ENCODE peak calls at places on chromosomes 7 and 10, in nine cellular contexts. V is pancreas, F is psoas muscle, E is stomach, I is HCT116, Q is IMR-90, D is Panc1, B is SK-N-SH, M is ascending aorta. U is an unnamed sample. For H3K4me1, the result is how much of the 10 kb centered on the place peaks cover.

GRCh38 chr7:130887182-130888016 is 153.4 kb upstream of the KLF14 start:
- DNase-seq in V (no peak), F (peak), E (no peak), I (peak), Q (peak), D (peak), B (no peak), M (peak), U (no peak)

GRCh38 chr10:71497802-71498326 is 101.1 kb downstream of the CDH23 start:
- DNase-seq in V (no peak), F (no peak), E (no peak), I (no peak), Q (no peak), D (no peak), B (no peak), M (no peak), U (no peak)

GRCh38 chr10:62437696-62438095 is 63.5 kb downstream of the ZNF365 start:
- DNase-seq in V (no peak), F (no peak), E (no peak), I (peak), Q (peak), D (no peak), B (peak), M (no peak), U (no peak)

GRCh38 chr10:90321132-90321816 is 536.6 kb downstream of the HTR7 start:
- DNase-seq in V (no peak), F (no peak), E (no peak), I (no peak), Q (peak), D (no peak), B (no peak), M (no peak), U (no peak)

GRCh38 chr10:86658261-86658741 is 4.0 kb downstream of the OPN4 start:
- DNase-seq in V (no peak), F (peak), E (no peak), I (no peak), Q (no peak), D (no peak), B (peak), M (no peak), U (peak)

GRCh38 chr10:63605568-63605967 is 84.4 kb downstream of the REEP3 start:
- DNase-seq in V (no peak), F (no peak), E (no peak), I (peak), Q (peak), D (no peak), B (no peak), M (no peak), U (no peak)

GRCh38 chr7:87510430-87510875 is 35.0 kb upstream of the ABCB4 start:
- DNase-seq in V (no peak), F (no peak), E (no peak), I (no peak), Q (no peak), D (no peak), B (peak), M (no peak), U (no peak)

GRCh38 chr7:104983620-104984539 is 30.1 kb upstream of the KMT2E start:
- DNase-seq in V (peak), F (peak), E (peak), I (peak), Q (peak), D (peak), B (peak), M (peak), U (peak)

GRCh38 chr7:128904381-128905197 is 5.9 kb downstream of the KCP start:
- DNase-seq in V (no peak), F (no peak), E (no peak), I (peak), Q (peak), D (peak), B (peak), M (peak), U (peak)

GRCh38 chr7:114921636-114922150 is at the start of gene MDFIC:
- DNase-seq in V (peak), F (peak), E (no peak), I (no peak), Q (no peak), D (no peak), B (peak), M (peak), U (no peak)

GRCh38 chr7:128030999-128031681 is at the start of gene LRRC4:
- DNase-seq in V (no peak), F (no peak), E (peak), I (no peak), Q (peak), D (no peak), B (peak), M (no peak), U (no peak)

GRCh38 chr7:150382844-150383225 is 3.7 kb downstream of the ZNF775 start:
- DNase-seq in V (no peak), F (no peak), E (no peak), I (no peak), Q (no peak), D (no peak), B (no peak), M (no peak), U (no peak)

GRCh38 chr10:128029280-128029618 is 97.0 kb downstream of the MKI67 start:
- DNase-seq in V (no peak), F (no peak), E (no peak), I (no peak), Q (no peak), D (no peak), B (no peak), M (no peak), U (no peak)

GRCh38 chr10:49284356-49284755 is 14.6 kb upstream of the C10orf71 start:
- DNase-seq in V (no peak), F (peak), E (peak), I (no peak), Q (no peak), D (no peak), B (no peak), M (peak), U (peak)

GRCh38 chr10:3658766-3659165 is 126.2 kb downstream of the KLF6 start:
- DNase-seq in V (no peak), F (no peak), E (no peak), I (no peak), Q (no peak), D (no peak), B (no peak), M (no peak), U (no peak)

GRCh38 chr7:11620822-11621395 is 211.1 kb downstream of the THSD7A start:
- DNase-seq in V (no peak), F (no peak), E (no peak), I (no peak), Q (no peak), D (no peak), B (no peak), M (no peak), U (no peak)

GRCh38 chr10:50385610-50386009 is 134.3 kb upstream of the ASAH2 start:
- DNase-seq in V (no peak), F (peak), E (no peak), I (no peak), Q (no peak), D (no peak), B (no peak), M (no peak), U (no peak)

GRCh38 chr7:101608772-101609713 is 20.1 kb downstream of the MYL10 start:
- DNase-seq in V (peak), F (peak), E (peak), I (no peak), Q (no peak), D (no peak), B (no peak), M (no peak), U (no peak)

GRCh38 chr10:78042058-78042751 is 8.5 kb downstream of the RPS24 start:
- DNase-seq in V (no peak), F (no peak), E (no peak), I (no peak), Q (no peak), D (no peak), B (no peak), M (no peak), U (no peak)

GRCh38 chr10:94186722-94187121 is 176.0 kb downstream of the NOC3L start:
- DNase-seq in V (no peak), F (no peak), E (no peak), I (no peak), Q (no peak), D (no peak), B (peak), M (no peak), U (no peak)

GRCh38 chr7:157299613-157300405 is 37.0 kb upstream of the DNAJB6 start:
- DNase-seq in V (no peak), F (peak), E (no peak), I (peak), Q (no peak), D (no peak), B (peak), M (no peak), U (peak)

GRCh38 chr7:3404490-3404889 is 103.4 kb downstream of the SDK1 start:
- DNase-seq in V (no peak), F (no peak), E (no peak), I (no peak), Q (peak), D (no peak), B (peak), M (no peak), U (no peak)

GRCh38 chr10:112517381-112517976 is 70.5 kb downstream of the VTI1A start:
- DNase-seq in V (no peak), F (no peak), E (no peak), I (peak), Q (no peak), D (no peak), B (no peak), M (no peak), U (no peak)

GRCh38 chr10:31280972-31281371 is 38.0 kb upstream of the ZEB1 start:
- DNase-seq in V (no peak), F (no peak), E (no peak), I (no peak), Q (no peak), D (no peak), B (no peak), M (no peak), U (no peak)

GRCh38 chr10:90742189-90742588 is 115.7 kb downstream of the HTR7 start:
- DNase-seq in V (no peak), F (no peak), E (no peak), I (peak), Q (peak), D (no peak), B (no peak), M (no peak), U (no peak)

GRCh38 chr7:78218051-78218450 is 419.5 kb downstream of the PHTF2 start:
- DNase-seq in V (no peak), F (no peak), E (no peak), I (no peak), Q (peak), D (no peak), B (no peak), M (no peak), U (no peak)

GRCh38 chr7:4531236-4531635 is 150.9 kb upstream of the FOXK1 start:
- DNase-seq in V (no peak), F (no peak), E (no peak), I (no peak), Q (no peak), D (no peak), B (no peak), M (no peak), U (no peak)

GRCh38 chr10:132538031-132538789 is 623 bp downstream of the INPP5A start:
- DNase-seq in V (peak), F (peak), E (peak), I (no peak), Q (no peak), D (no peak), B (no peak), M (no peak), U (peak)

GRCh38 chr7:8125680-8126444 is 136.1 kb downstream of the ICA1 start:
- DNase-seq in V (no peak), F (no peak), E (peak), I (no peak), Q (no peak), D (no peak), B (no peak), M (peak), U (no peak)

GRCh38 chr10:86663576-86664369 is 4.5 kb upstream of the LDB3 start:
- DNase-seq in V (peak), F (peak), E (no peak), I (no peak), Q (no peak), D (no peak), B (no peak), M (no peak), U (no peak)

GRCh38 chr10:24929056-24929544 is 23.3 kb downstream of the PRTFDC1 start:
- DNase-seq in V (no peak), F (no peak), E (no peak), I (no peak), Q (no peak), D (no peak), B (no peak), M (no peak), U (no peak)

GRCh38 chr10:116947838-116948529 is 57.0 kb downstream of the SHTN1 start:
- DNase-seq in V (no peak), F (no peak), E (no peak), I (peak), Q (peak), D (peak), B (no peak), M (no peak), U (no peak)

GRCh38 chr7:29565186-29565540 is 1.5 kb downstream of the PRR15 start:
- DNase-seq in V (no peak), F (no peak), E (no peak), I (no peak), Q (peak), D (no peak), B (peak), M (no peak), U (no peak)

GRCh38 chr7:127876393-127876792 is 154.8 kb downstream of the LRRC4 start:
- DNase-seq in V (no peak), F (no peak), E (no peak), I (no peak), Q (peak), D (no peak), B (no peak), M (no peak), U (no peak)

GRCh38 chr7:73707045-73707631 is 12.3 kb downstream of the STX1A start:
- DNase-seq in V (peak), F (peak), E (peak), I (peak), Q (no peak), D (no peak), B (peak), M (no peak), U (peak)

GRCh38 chr10:84237199-84238051 is 3.9 kb downstream of the LRIT1 start:
- DNase-seq in V (no peak), F (no peak), E (no peak), I (no peak), Q (no peak), D (no peak), B (no peak), M (peak), U (no peak)

GRCh38 chr10:16843252-16843870 is 26.1 kb upstream of the RSU1 start:
- DNase-seq in V (no peak), F (no peak), E (no peak), I (peak), Q (peak), D (peak), B (peak), M (no peak), U (no peak)

GRCh38 chr10:118148245-118148644 is 101.5 kb upstream of the RAB11FIP2 start:
- DNase-seq in V (no peak), F (no peak), E (no peak), I (no peak), Q (no peak), D (no peak), B (no peak), M (no peak), U (no peak)

GRCh38 chr10:118669020-118669766 is 73.7 kb upstream of the PRLHR start:
- DNase-seq in V (no peak), F (no peak), E (no peak), I (no peak), Q (peak), D (no peak), B (peak), M (no peak), U (no peak)

GRCh38 chr7:6256709-6257535 is 15.5 kb downstream of the CYTH3 start:
- DNase-seq in V (no peak), F (peak), E (no peak), I (no peak), Q (peak), D (no peak), B (no peak), M (peak), U (no peak)

GRCh38 chr10:88858493-88858892 is 6.8 kb upstream of the ANKRD22 start:
- DNase-seq in V (no peak), F (no peak), E (no peak), I (no peak), Q (peak), D (no peak), B (no peak), M (no peak), U (no peak)
- H3K27ac ChIP-seq in V (no peak), F (no peak), E (no peak), I (no peak), Q (no peak), D (no peak), B (no peak), M (no peak), U (no peak)

GRCh38 chr10:101223274-101224059 is 5.8 kb downstream of the LBX1 start:
- DNase-seq in V (no peak), F (no peak), E (no peak), I (no peak), Q (no peak), D (no peak), B (peak), M (no peak), U (no peak)
- H3K4me3 ChIP-seq in V (peak), F (peak), E (peak), I (no peak), Q (no peak), D (no peak), B (peak), M (peak), U (no peak)

GRCh38 chr7:18402488-18403183 is 92.9 kb upstream of the HDAC9 start:
- DNase-seq in V (no peak), F (no peak), E (no peak), I (no peak), Q (peak), D (no peak), B (no peak), M (no peak), U (no peak)

GRCh38 chr7:18400281-18400680 is 95.3 kb upstream of the HDAC9 start:
- DNase-seq in V (no peak), F (no peak), E (no peak), I (no peak), Q (no peak), D (no peak), B (no peak), M (no peak), U (no peak)

GRCh38 chr7:18400726-18401125 is 94.8 kb upstream of the HDAC9 start:
- DNase-seq in V (no peak), F (no peak), E (no peak), I (no peak), Q (peak), D (no peak), B (no peak), M (no peak), U (no peak)

GRCh38 chr7:18399624-18400235 is 95.8 kb upstream of the HDAC9 start:
- DNase-seq in V (no peak), F (no peak), E (no peak), I (no peak), Q (peak), D (no peak), B (no peak), M (no peak), U (no peak)

DNA sequence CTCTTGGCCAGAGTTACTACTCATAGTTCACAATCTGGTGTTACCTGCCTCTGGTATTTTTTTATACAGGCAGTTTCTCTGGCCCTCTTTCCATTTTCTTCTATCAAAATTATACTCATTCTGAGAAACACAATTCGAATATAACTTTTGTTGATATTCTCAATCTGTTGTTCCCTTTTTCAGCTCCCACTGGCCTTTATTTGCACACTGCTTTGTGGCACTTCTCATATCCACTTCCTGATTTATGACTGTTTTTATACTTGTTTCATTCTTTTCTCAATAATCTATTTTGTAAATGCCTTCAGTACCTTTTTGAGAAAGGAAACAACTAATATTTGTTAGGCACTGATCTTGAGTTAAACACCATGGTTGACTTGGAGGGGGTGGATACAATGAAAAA is 93.8 kb upstream of the HDAC9 start:
- DNase-seq in V (no peak), F (no peak), E (no peak), I (no peak), Q (no peak), D (no peak), B (no peak), M (no peak), U (no peak)
- H3K4me1 ChIP-seq in V (under half), F (under half), E (under half), I (under half), Q (under half), D (under half), B (under half), M (under half), U (under half)

DNA sequence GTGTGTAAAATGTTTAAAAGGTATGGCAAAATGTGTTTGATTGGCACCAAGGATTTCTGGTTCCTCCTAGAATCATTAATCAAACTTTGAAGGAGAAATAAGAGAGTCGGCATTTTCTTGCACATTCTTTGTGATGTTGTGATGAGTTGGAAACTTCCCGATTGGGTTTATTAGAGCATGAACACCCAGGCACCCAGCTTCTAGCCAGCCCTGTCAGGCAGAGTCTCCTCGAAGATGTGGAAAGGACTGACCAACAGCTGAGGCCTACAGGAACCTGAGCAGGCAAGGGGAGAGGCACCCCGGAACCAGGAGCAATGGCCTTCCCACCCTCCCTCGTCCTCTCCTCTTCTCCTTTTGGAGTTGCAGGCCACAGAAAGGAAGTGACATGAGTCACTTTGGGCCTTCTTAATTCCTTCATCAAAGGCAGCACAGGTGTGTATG is 68.7 kb downstream of the EGFR start:
- DNase-seq in V (no peak), F (no peak), E (no peak), I (no peak), Q (no peak), D (no peak), B (no peak), M (no peak), U (no peak)
- H3K27ac ChIP-seq in V (no peak), F (peak), E (peak), I (peak), Q (peak), D (peak), B (peak), M (peak), U (peak)

GRCh38 chr10:125369382-125370326 is 209.3 kb upstream of the CTBP2 start:
- DNase-seq in V (no peak), F (no peak), E (no peak), I (no peak), Q (no peak), D (no peak), B (no peak), M (no peak), U (no peak)
- H3K4me3 ChIP-seq in V (no peak), F (no peak), E (no peak), I (no peak), Q (no peak), D (no peak), B (no peak), M (no peak), U (no peak)

GRCh38 chr10:114525368-114525949 is 121.2 kb upstream of the AFAP1L2 start:
- DNase-seq in V (no peak), F (no peak), E (no peak), I (no peak), Q (no peak), D (no peak), B (no peak), M (no peak), U (no peak)
- H3K4me1 ChIP-seq in V (under half), F (under half), E (under half), I (under half), Q (under half), D (half or more), B (under half), M (under half), U (under half)